ENCODE peak calls at places on chromosomes 13 and 19, in seven cellular contexts. One of them, this sample, is unnamed.

GRCh38 chr13:33340631-33341030 is 55.1 kb upstream of the STARD13 start:
- DNase-seq in GM23338: no peak
- DNase-seq in SK-N-SH: no peak
- DNase-seq in PC-3: no peak
- DNase-seq in MM.1S: no peak
- DNase-seq in HCT116: no peak
- DNase-seq in PC-9: peak; percentile 40
- DNase-seq in this sample: no peak

GRCh38 chr13:105105471-105105870 is 1430.0 kb downstream of the EFNB2 start:
- DNase-seq in GM23338: peak; percentile 19
- DNase-seq in SK-N-SH: no peak
- DNase-seq in PC-3: no peak
- DNase-seq in MM.1S: no peak
- DNase-seq in HCT116: no peak
- DNase-seq in PC-9: no peak
- DNase-seq in this sample: no peak

GRCh38 chr19:2254052-2254872 is 2.0 kb downstream of the JSRP1 start:
- DNase-seq in GM23338: peak; percentile 89
- DNase-seq in SK-N-SH: peak; percentile 45
- DNase-seq in PC-3: no peak
- DNase-seq in MM.1S: no peak
- DNase-seq in HCT116: no peak
- DNase-seq in PC-9: no peak
- DNase-seq in this sample: peak; percentile 81

GRCh38 chr13:51632643-51633357 is 48.5 kb downstream of the WDFY2 start:
- DNase-seq in GM23338: peak; percentile 54
- DNase-seq in SK-N-SH: no peak
- DNase-seq in PC-3: no peak
- DNase-seq in MM.1S: no peak
- DNase-seq in HCT116: no peak
- DNase-seq in PC-9: no peak
- DNase-seq in this sample: no peak

GRCh38 chr13:97222934-97223710 is 989 bp downstream of the MBNL2 start:
- DNase-seq in GM23338: peak; percentile 49
- DNase-seq in SK-N-SH: no peak
- DNase-seq in PC-3: peak; percentile 34
- DNase-seq in MM.1S: no peak
- DNase-seq in HCT116: no peak
- DNase-seq in PC-9: peak; percentile 92
- DNase-seq in this sample: no peak

GRCh38 chr13:95153647-95154405 is 147.4 kb downstream of the ABCC4 start:
- DNase-seq in GM23338: peak; percentile 41
- DNase-seq in SK-N-SH: no peak
- DNase-seq in PC-3: peak; percentile 41
- DNase-seq in MM.1S: no peak
- DNase-seq in HCT116: no peak
- DNase-seq in PC-9: no peak
- DNase-seq in this sample: no peak

GRCh38 chr19:2394054-2394668 is 33.2 kb downstream of the TIMM13 start:
- DNase-seq in GM23338: no peak
- DNase-seq in SK-N-SH: no peak
- DNase-seq in PC-3: no peak
- DNase-seq in MM.1S: peak; percentile 89
- DNase-seq in HCT116: no peak
- DNase-seq in PC-9: no peak
- DNase-seq in this sample: no peak

GRCh38 chr19:18109731-18110671 is 12.4 kb downstream of the MAST3 start:
- DNase-seq in GM23338: peak; percentile 75
- DNase-seq in SK-N-SH: peak; percentile 83
- DNase-seq in PC-3: peak; percentile 29
- DNase-seq in MM.1S: peak; percentile 44
- DNase-seq in HCT116: no peak
- DNase-seq in PC-9: no peak
- DNase-seq in this sample: peak; percentile 81

GRCh38 chr13:30510811-30511371 is 45.2 kb upstream of the HMGB1 start:
- DNase-seq in GM23338: no peak
- DNase-seq in SK-N-SH: no peak
- DNase-seq in PC-3: no peak
- DNase-seq in MM.1S: no peak
- DNase-seq in HCT116: no peak
- DNase-seq in PC-9: no peak
- DNase-seq in this sample: no peak

GRCh38 chr19:49866933-49867782 is at the start of gene PNKP:
- DNase-seq in GM23338: peak; percentile 95
- DNase-seq in SK-N-SH: peak; percentile 92
- DNase-seq in PC-3: peak; percentile 91
- DNase-seq in MM.1S: peak; percentile 95
- DNase-seq in HCT116: peak; percentile 82
- DNase-seq in PC-9: peak; percentile 84
- DNase-seq in this sample: peak; percentile 95

GRCh38 chr19:4952945-4953344 is 16.0 kb upstream of the KDM4B start:
- DNase-seq in GM23338: no peak
- DNase-seq in SK-N-SH: no peak
- DNase-seq in PC-3: no peak
- DNase-seq in MM.1S: no peak
- DNase-seq in HCT116: no peak
- DNase-seq in PC-9: no peak
- DNase-seq in this sample: no peak

GRCh38 chr19:41623360-41623759 is 3.5 kb downstream of the CEACAM4 start:
- DNase-seq in GM23338: no peak
- DNase-seq in SK-N-SH: no peak
- DNase-seq in PC-3: no peak
- DNase-seq in MM.1S: no peak
- DNase-seq in HCT116: no peak
- DNase-seq in PC-9: no peak
- DNase-seq in this sample: no peak

GRCh38 chr13:55583953-55584593 is 1556.6 kb upstream of the PRR20A start:
- DNase-seq in GM23338: peak; percentile 24
- DNase-seq in SK-N-SH: no peak
- DNase-seq in PC-3: no peak
- DNase-seq in MM.1S: no peak
- DNase-seq in HCT116: no peak
- DNase-seq in PC-9: no peak
- DNase-seq in this sample: no peak

GRCh38 chr19:661427-662196 is 1.4 kb downstream of the RNF126 start:
- DNase-seq in GM23338: no peak
- DNase-seq in SK-N-SH: no peak
- DNase-seq in PC-3: no peak
- DNase-seq in MM.1S: peak; percentile 87
- DNase-seq in HCT116: no peak
- DNase-seq in PC-9: no peak
- DNase-seq in this sample: peak; percentile 56

GRCh38 chr19:1266116-1266817 is 2.9 kb upstream of the CIRBP start:
- DNase-seq in GM23338: peak; percentile 88
- DNase-seq in SK-N-SH: peak; percentile 93
- DNase-seq in PC-3: peak; percentile 89
- DNase-seq in MM.1S: peak; percentile 88
- DNase-seq in HCT116: no peak
- DNase-seq in PC-9: peak; percentile 55
- DNase-seq in this sample: peak; percentile 96

GRCh38 chr13:105878119-105878518 is 657.3 kb downstream of the EFNB2 start:
- DNase-seq in GM23338: no peak
- DNase-seq in SK-N-SH: no peak
- DNase-seq in PC-3: no peak
- DNase-seq in MM.1S: no peak
- DNase-seq in HCT116: no peak
- DNase-seq in PC-9: no peak
- DNase-seq in this sample: no peak

GRCh38 chr13:34048652-34049051 is 230.7 kb downstream of the RFC3 start:
- DNase-seq in GM23338: no peak
- DNase-seq in SK-N-SH: no peak
- DNase-seq in PC-3: no peak
- DNase-seq in MM.1S: no peak
- DNase-seq in HCT116: no peak
- DNase-seq in PC-9: no peak
- DNase-seq in this sample: no peak

GRCh38 chr19:13869324-13869723 is 7.6 kb upstream of the NANOS3 start:
- DNase-seq in GM23338: no peak
- DNase-seq in SK-N-SH: no peak
- DNase-seq in PC-3: no peak
- DNase-seq in MM.1S: no peak
- DNase-seq in HCT116: no peak
- DNase-seq in PC-9: no peak
- DNase-seq in this sample: no peak

GRCh38 chr19:13865243-13865577 is 11.7 kb upstream of the NANOS3 start:
- DNase-seq in GM23338: no peak
- DNase-seq in SK-N-SH: no peak
- DNase-seq in PC-3: no peak
- DNase-seq in MM.1S: no peak
- DNase-seq in HCT116: no peak
- DNase-seq in PC-9: no peak
- DNase-seq in this sample: no peak

GRCh38 chr19:13866463-13867046 is 10.4 kb upstream of the NANOS3 start:
- DNase-seq in GM23338: no peak
- DNase-seq in SK-N-SH: no peak
- DNase-seq in PC-3: no peak
- DNase-seq in MM.1S: no peak
- DNase-seq in HCT116: no peak
- DNase-seq in PC-9: no peak
- DNase-seq in this sample: peak; percentile 1

GRCh38 chr19:13865578-13866462 is 11.1 kb upstream of the NANOS3 start:
- DNase-seq in GM23338: no peak
- DNase-seq in SK-N-SH: peak; percentile 81
- DNase-seq in PC-3: no peak
- DNase-seq in MM.1S: no peak
- DNase-seq in HCT116: no peak
- DNase-seq in PC-9: peak; percentile 29
- DNase-seq in this sample: no peak

DNA sequence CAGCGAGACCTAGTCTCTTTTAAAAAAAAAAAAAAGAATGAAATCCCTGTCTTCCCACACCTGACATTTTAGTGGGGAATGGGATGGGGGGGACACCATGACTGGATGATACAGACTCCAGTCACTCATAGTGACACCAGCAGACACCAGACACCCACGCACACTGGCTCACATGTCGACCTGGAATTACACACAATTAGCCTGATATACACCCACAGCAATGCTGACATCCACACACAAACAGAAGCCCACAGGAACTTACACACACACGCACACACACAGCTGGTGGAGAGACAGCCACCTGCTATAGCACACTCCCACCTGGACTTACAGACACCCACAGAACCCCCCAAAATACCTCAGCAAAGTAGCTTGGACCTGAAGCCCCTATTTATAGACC is 8.3 kb upstream of the NANOS3 start:
- DNase-seq in GM23338: no peak
- DNase-seq in SK-N-SH: no peak
- DNase-seq in PC-3: no peak
- DNase-seq in MM.1S: no peak
- DNase-seq in HCT116: no peak
- DNase-seq in PC-9: peak; percentile 19
- DNase-seq in this sample: no peak
- H3K27me3 ChIP-seq in GM23338: peaks cover 94% of the 10 kb centered on the region
- H3K27me3 ChIP-seq in SK-N-SH: no peaks in the 10 kb centered on the region
- H3K27me3 ChIP-seq in PC-3: no peaks in the 10 kb centered on the region
- H3K27me3 ChIP-seq in MM.1S: peaks cover 83% of the 10 kb centered on the region
- H3K27me3 ChIP-seq in HCT116: no peaks in the 10 kb centered on the region
- H3K27me3 ChIP-seq in PC-9: no peaks in the 10 kb centered on the region
- H3K27me3 ChIP-seq in this sample: no peaks in the 10 kb centered on the region

DNA sequence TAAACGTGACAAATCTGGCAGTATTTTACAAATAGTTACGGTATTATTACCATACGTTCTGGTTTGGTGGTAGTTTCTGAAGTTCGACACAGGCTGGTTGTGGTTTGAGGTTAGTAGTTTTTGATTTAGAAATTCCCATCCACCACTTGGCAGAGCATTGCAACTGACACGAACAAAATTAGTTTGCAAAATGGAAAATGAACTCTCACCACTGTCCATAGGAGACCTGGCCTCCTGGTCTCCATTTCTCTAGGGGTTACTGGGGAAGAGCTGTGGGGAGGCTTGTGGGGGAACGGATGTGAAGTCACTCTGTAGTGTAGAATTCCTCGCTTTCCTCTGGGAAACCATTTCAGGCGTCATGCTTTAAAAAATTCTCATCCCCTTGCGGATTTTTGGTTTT is 321.5 kb upstream of the MAB21L1 start:
- DNase-seq in GM23338: no peak
- DNase-seq in SK-N-SH: no peak
- DNase-seq in PC-3: no peak
- DNase-seq in MM.1S: no peak
- DNase-seq in HCT116: no peak
- DNase-seq in PC-9: no peak
- DNase-seq in this sample: no peak
- H3K9me2 ChIP-seq in GM23338: no peaks in the 10 kb centered on the region
- H3K9me2 ChIP-seq in SK-N-SH: no peaks in the 10 kb centered on the region
- H3K9me2 ChIP-seq in PC-3: no peaks in the 10 kb centered on the region
- H3K9me2 ChIP-seq in MM.1S: no peaks in the 10 kb centered on the region
- H3K9me2 ChIP-seq in HCT116: no peaks in the 10 kb centered on the region
- H3K9me2 ChIP-seq in PC-9: no peaks in the 10 kb centered on the region
- H3K9me2 ChIP-seq in this sample: no peaks in the 10 kb centered on the region

GRCh38 chr13:90365130-90365529 is 982.4 kb upstream of the MIR17HG start:
- DNase-seq in GM23338: no peak
- DNase-seq in SK-N-SH: no peak
- DNase-seq in PC-3: no peak
- DNase-seq in MM.1S: no peak
- DNase-seq in HCT116: no peak
- DNase-seq in PC-9: no peak
- DNase-seq in this sample: peak; percentile 5
- TF ChIP-seq CTCF in GM23338: no peak
- TF ChIP-seq CTCF in SK-N-SH: peak; percentile 44
- TF ChIP-seq CTCF in PC-3: peak; percentile 40
- TF ChIP-seq CTCF in MM.1S: no peak
- TF ChIP-seq CTCF in HCT116: no peak
- TF ChIP-seq CTCF in PC-9: peak; percentile 17
- TF ChIP-seq CTCF in this sample: peak; percentile 51

DNA sequence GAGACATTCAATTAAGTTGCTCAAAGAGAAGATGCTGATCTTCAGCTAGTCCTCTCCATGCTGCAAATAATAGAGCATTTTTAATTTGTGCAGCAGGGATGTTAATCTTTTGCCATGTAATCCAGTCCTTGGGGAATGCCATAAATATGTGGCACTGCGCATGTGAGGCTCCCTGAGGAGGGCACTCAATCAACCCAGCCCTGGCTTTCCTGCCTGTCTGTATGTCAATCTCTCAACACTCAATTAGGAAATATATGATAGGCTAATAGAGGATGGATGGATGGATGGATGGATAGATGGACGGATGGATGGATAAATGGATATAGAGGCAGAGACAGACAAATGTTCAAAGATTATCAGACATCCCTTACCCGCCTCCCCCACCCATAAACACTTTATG is 31.6 kb upstream of the POP4 start:
- DNase-seq in GM23338: no peak
- DNase-seq in SK-N-SH: no peak
- DNase-seq in PC-3: no peak
- DNase-seq in MM.1S: no peak
- DNase-seq in HCT116: no peak
- DNase-seq in PC-9: no peak
- DNase-seq in this sample: no peak
- H3K27me3 ChIP-seq in GM23338: no peaks in the 10 kb centered on the region
- H3K27me3 ChIP-seq in SK-N-SH: peaks cover 56% of the 10 kb centered on the region
- H3K27me3 ChIP-seq in PC-3: peaks cover 54% of the 10 kb centered on the region
- H3K27me3 ChIP-seq in MM.1S: peaks cover 83% of the 10 kb centered on the region
- H3K27me3 ChIP-seq in HCT116: peaks cover 83% of the 10 kb centered on the region
- H3K27me3 ChIP-seq in PC-9: peaks cover 98% of the 10 kb centered on the region
- H3K27me3 ChIP-seq in this sample: peaks cover 54% of the 10 kb centered on the region